ENCODE peak calls at places on chromosomes 11 and 22, in five cellular contexts. I is IMR-90, O is esophagus squamous epithelium, H is Peyer's patch, X is body of pancreas. K is an unnamed sample.

GRCh38 chr22:20994128-20994901 is 7.6 kb downstream of the THAP7 start:
- DNase-seq in I (no peak), O (no peak), H (no peak), X (no peak), K (no peak)

GRCh38 chr22:20549232-20549841 is 41.9 kb downstream of the MED15 start:
- DNase-seq in I (no peak), O (no peak), H (peak; percentile 71), X (peak; percentile 36), K (peak; percentile 57)

GRCh38 chr11:111602865-111603632 is 800 bp downstream of the SIK2 start:
- DNase-seq in I (peak; percentile 43), O (no peak), H (no peak), X (peak; percentile 43), K (peak; percentile 53)

GRCh38 chr22:36853407-36854099 is 7.3 kb upstream of the NCF4 start:
- DNase-seq in I (peak; percentile 25), O (peak; percentile 40), H (peak; percentile 66), X (peak; percentile 69), K (peak; percentile 46)

GRCh38 chr11:16543642-16544041 is 187.3 kb upstream of the SOX6 start:
- DNase-seq in I (no peak), O (no peak), H (no peak), X (no peak), K (no peak)

GRCh38 chr11:128054323-128054910 is 532.9 kb downstream of the ETS1 start:
- DNase-seq in I (peak; percentile 47), O (no peak), H (no peak), X (no peak), K (no peak)

GRCh38 chr22:27726726-27727449 is 74.7 kb downstream of the MN1 start:
- DNase-seq in I (peak; percentile 34), O (peak; percentile 26), H (no peak), X (peak; percentile 28), K (peak; percentile 74)

GRCh38 chr11:1280116-1281035 is 29.1 kb downstream of the TOLLIP start:
- DNase-seq in I (no peak), O (no peak), H (no peak), X (no peak), K (no peak)

GRCh38 chr22:38986629-38987028 is 4.5 kb downstream of the APOBEC3B start:
- DNase-seq in I (no peak), O (no peak), H (no peak), X (no peak), K (no peak)

GRCh38 chr11:69931994-69932910 is 113.0 kb upstream of the FGF3 start:
- DNase-seq in I (no peak), O (no peak), H (no peak), X (no peak), K (no peak)

GRCh38 chr11:72015511-72016061 is 16.9 kb downstream of the IL18BP start:
- DNase-seq in I (peak; percentile 24), O (no peak), H (no peak), X (no peak), K (no peak)

GRCh38 chr11:75969626-75970308 is 154.8 kb downstream of the UVRAG start:
- DNase-seq in I (peak; percentile 84), O (no peak), H (no peak), X (no peak), K (no peak)

GRCh38 chr22:19430890-19431541 is 517 bp downstream of the HIRA start:
- DNase-seq in I (peak; percentile 19), O (no peak), H (peak; percentile 22), X (peak; percentile 54), K (peak; percentile 39)

GRCh38 chr22:35480627-35481565 is 59.7 kb upstream of the RASD2 start:
- DNase-seq in I (no peak), O (no peak), H (no peak), X (no peak), K (no peak)

GRCh38 chr22:27561301-27561820 is 240.2 kb downstream of the MN1 start:
- DNase-seq in I (no peak), O (no peak), H (no peak), X (no peak), K (no peak)

GRCh38 chr11:33692013-33692504 is 8.6 kb downstream of the C11orf91 start:
- DNase-seq in I (peak; percentile 98), O (no peak), H (no peak), X (peak; percentile 90), K (peak; percentile 82)

GRCh38 chr11:18005376-18006129 is 7.3 kb downstream of the SERGEF start:
- DNase-seq in I (no peak), O (no peak), H (no peak), X (no peak), K (no peak)

GRCh38 chr11:18001191-18001590 is 11.7 kb downstream of the SERGEF start:
- DNase-seq in I (peak; percentile 57), O (no peak), H (no peak), X (no peak), K (no peak)

DNA sequence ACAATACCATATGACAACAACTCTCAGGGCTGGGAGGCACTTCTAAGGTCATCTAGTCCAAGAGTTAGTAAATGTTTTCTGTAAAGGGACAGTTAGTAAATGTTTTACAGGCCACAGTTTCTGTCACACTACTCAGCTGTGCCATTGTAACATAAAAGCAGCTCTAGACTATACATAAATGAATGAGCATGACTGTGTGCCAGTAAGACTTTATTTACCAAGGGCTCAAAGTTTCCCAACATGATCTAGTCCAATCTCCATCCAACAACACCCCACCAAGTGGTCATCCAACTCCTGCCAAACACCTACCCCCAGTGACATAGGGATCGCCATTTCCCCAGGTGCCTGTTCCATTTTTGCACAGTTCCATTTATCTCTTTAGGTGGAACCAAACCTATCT is 12.1 kb downstream of the SERGEF start:
- DNase-seq in I (no peak), O (no peak), H (no peak), X (no peak), K (no peak)
- H3K36me3 ChIP-seq in I (peaks cover 8% of the 10 kb centered on the region), O (peaks cover 95% of the 10 kb centered on the region), H (no peaks in the 10 kb centered on the region), X (no peaks in the 10 kb centered on the region), K (peaks cover 29% of the 10 kb centered on the region)

DNA sequence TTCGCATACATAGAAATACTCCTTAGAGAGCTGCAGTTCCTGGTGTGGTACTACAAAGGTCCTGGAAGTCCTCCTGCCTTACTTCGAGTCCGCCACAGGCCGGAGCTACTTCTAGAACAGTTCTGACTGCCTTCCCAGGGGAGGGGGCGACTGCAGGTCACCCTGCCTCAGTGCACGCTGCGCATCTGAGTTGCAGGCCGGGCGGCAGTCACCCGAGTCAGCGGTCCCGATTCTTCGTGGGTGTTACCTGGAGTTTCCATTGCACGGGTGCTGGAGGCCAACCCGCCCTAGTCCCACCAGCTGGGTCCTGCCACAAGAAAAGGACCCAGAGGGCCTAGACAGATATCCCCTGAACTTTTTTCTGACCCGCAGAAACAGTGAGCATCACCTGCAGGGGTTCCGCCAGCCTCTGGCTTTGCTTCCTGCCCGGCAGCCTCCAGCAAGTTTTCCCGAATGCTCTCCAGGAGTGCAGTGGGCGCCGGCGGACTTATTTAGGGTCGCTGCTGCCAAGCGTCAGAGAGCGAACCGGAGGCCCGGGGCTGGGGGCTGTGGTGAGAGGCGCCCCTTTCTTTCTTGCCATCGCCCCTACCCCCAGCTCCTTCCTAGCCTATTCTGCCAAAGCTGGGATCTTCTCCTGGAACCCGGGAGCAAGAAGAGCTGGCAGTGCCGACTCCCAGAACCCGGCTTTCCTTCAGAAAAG is 1.7 kb upstream of the CALCB start:
- DNase-seq in I (no peak), O (no peak), H (no peak), X (no peak), K (no peak)
- H3K27me3 ChIP-seq in I (peaks cover 38% of the 10 kb centered on the region), O (no peaks in the 10 kb centered on the region), H (peaks cover 10% of the 10 kb centered on the region), X (no peaks in the 10 kb centered on the region), K (peaks cover 4% of the 10 kb centered on the region)

GRCh38 chr22:31083923-31084810 is 3.0 kb downstream of the SMTN start:
- DNase-seq in I (no peak), O (no peak), H (peak; percentile 25), X (no peak), K (no peak)

GRCh38 chr22:31083377-31083768 is 2.3 kb downstream of the SMTN start:
- DNase-seq in I (no peak), O (no peak), H (no peak), X (peak; percentile 93), K (no peak)

GRCh38 chr22:31085928-31086327 is 4.8 kb downstream of the SMTN start:
- DNase-seq in I (no peak), O (no peak), H (no peak), X (no peak), K (no peak)

GRCh38 chr22:31085493-31085824 is 4.3 kb downstream of the SMTN start:
- DNase-seq in I (no peak), O (no peak), H (no peak), X (peak; percentile 63), K (peak; percentile 27)

DNA sequence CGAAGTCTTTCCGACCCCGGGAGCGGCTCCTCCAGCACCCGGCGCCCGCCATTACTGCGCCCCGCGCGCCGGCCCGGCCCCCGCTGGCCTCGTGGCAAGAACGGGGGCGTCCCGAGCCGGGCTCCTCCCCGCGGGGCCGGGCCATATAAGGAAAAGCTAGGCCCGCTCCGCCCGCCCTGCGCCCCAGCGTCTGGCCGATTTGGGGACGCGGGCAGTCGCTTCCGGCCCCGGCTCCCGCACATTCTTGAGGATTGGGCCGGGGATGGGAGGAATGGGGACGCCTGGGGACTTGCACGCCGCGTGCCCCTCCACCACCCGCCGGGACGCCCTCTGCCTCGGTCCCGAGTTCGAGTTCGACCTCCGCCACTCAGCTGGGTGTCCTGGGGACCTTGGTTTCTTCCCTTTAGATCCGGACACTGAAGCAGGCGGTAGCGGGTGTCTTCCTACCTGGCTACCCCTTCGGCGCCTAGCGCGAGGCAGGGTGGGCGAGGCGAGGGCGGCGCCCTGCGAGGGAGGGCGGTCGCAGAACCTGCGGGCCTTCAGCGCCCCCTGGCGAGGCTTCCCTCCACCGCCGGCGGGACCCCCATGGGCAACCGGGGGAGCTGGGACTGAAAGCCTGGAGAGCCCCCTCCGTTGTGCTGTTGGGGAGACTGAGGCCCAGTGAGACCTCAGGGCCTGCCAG is 3.8 kb downstream of the SMTN start:
- DNase-seq in I (peak; percentile 75), O (peak; percentile 47), H (peak; percentile 90), X (peak; percentile 86), K (peak; percentile 92)
- TF ChIP-seq POLR2A in I (peak; percentile 57), O (peak; percentile 46), H (peak; percentile 62), X (peak; percentile 82), K (no peak)

GRCh38 chr22:29272624-29273023 is 4.6 kb downstream of the EWSR1 start:
- DNase-seq in I (no peak), O (no peak), H (no peak), X (no peak), K (no peak)

GRCh38 chr22:29275819-29276565 is 7.9 kb downstream of the EWSR1 start:
- DNase-seq in I (no peak), O (no peak), H (no peak), X (no peak), K (no peak)

GRCh38 chr22:29277927-29278326 is 9.9 kb downstream of the EWSR1 start:
- DNase-seq in I (no peak), O (no peak), H (peak; percentile 8), X (peak; percentile 87), K (no peak)

GRCh38 chr22:29270475-29271271 is 2.6 kb downstream of the EWSR1 start:
- DNase-seq in I (peak; percentile 58), O (no peak), H (no peak), X (no peak), K (no peak)

GRCh38 chr22:29275167-29275566 is 7.1 kb downstream of the EWSR1 start:
- DNase-seq in I (no peak), O (no peak), H (no peak), X (no peak), K (no peak)
- H3K36me3 ChIP-seq in I (peaks cover 50% of the 10 kb centered on the region), O (peaks cover 88% of the 10 kb centered on the region), H (no peaks in the 10 kb centered on the region), X (peaks cover 19% of the 10 kb centered on the region), K (peaks cover 64% of the 10 kb centered on the region)